ENCODE peak calls at places on chromosome 14, in seven cellular contexts. T is HFFc6, N is NCI-H1105 treated with DMSO at 0.1 percent for 48 hours, Z is RPMI7951, K is hippocampal formation, A is iris pigment epithelial cell, F is B cell. O is an unnamed sample.

GRCh38 chr14:24051789-24052655 is at the start of gene CARMIL3:
- DNase-seq in N (peak; percentile 76), A (peak; percentile 49), Z (peak; percentile 36), K (peak; percentile 73), F (peak; percentile 64), T (peak; percentile 10), O (no peak)

GRCh38 chr14:81222694-81223093 is 1.9 kb upstream of the GTF2A1 start:
- DNase-seq in T (no peak), K (no peak), Z (no peak), A (no peak), N (no peak), F (no peak), O (no peak)

GRCh38 chr14:88005978-88006851 is 1.3 kb downstream of the GPR65 start:
- DNase-seq in N (no peak), Z (peak; percentile 7), F (peak; percentile 82), A (no peak), T (no peak), K (no peak), O (no peak)

GRCh38 chr14:61570188-61570960 is 124.9 kb upstream of the HIF1A start:
- DNase-seq in F (no peak), T (no peak), K (no peak), N (no peak), A (peak; percentile 68), Z (peak; percentile 36), O (no peak)

GRCh38 chr14:102498005-102498677 is 11.4 kb downstream of the ANKRD9 start:
- DNase-seq in Z (no peak), F (peak; percentile 37), A (no peak), N (no peak), K (no peak), T (no peak), O (no peak)

GRCh38 chr14:35336171-35337073 is 44.2 kb downstream of the PSMA6 start:
- DNase-seq in Z (peak; percentile 58), N (no peak), A (peak; percentile 73), K (peak; percentile 29), F (no peak), T (no peak), O (no peak)

GRCh38 chr14:76531821-76532318 is 155.9 kb downstream of the ESRRB start:
- DNase-seq in A (no peak), Z (no peak), F (no peak), T (no peak), N (peak; percentile 41), K (no peak), O (no peak)

GRCh38 chr14:42140001-42140400 is 533.3 kb downstream of the LRFN5 start:
- DNase-seq in A (no peak), N (no peak), Z (peak; percentile 18), T (no peak), K (no peak), F (no peak), O (no peak)